ENCODE peak calls at places on chromosomes 4 and X, in eight cellular contexts. M, C, I, J, L, R, E and N are unnamed samples.

GRCh38 chrX:63350979-63351616 is at the start of gene SPIN4:
- DNase-seq in R (peak; percentile 67), L (peak; percentile 64), J (peak; percentile 89), E (peak; percentile 71), I (peak; percentile 33), M (peak; percentile 33), C (peak; percentile 85), N (peak; percentile 73)

GRCh38 chr4:10119773-10120172 is 3.2 kb upstream of the WDR1 start:
- DNase-seq in J (no peak), E (no peak), L (no peak), M (no peak), C (no peak), R (no peak), I (no peak), N (no peak)

GRCh38 chr4:81214518-81215218 is 354 bp downstream of the PRKG2 start:
- DNase-seq in E (peak; percentile 9), L (no peak), R (no peak), I (no peak), J (no peak), M (no peak), C (no peak), N (no peak)

GRCh38 chr4:138392751-138393308 is 150.7 kb upstream of the SLC7A11 start:
- DNase-seq in L (peak; percentile 52), E (no peak), R (no peak), M (no peak), I (no peak), J (no peak), C (no peak), N (no peak)

GRCh38 chr4:73772353-73772752 is 32.0 kb downstream of the CXCL8 start:
- DNase-seq in J (no peak), C (no peak), L (no peak), E (no peak), R (no peak), M (no peak), I (no peak), N (no peak)

GRCh38 chrX:37684426-37684825 is 1.2 kb upstream of the XK start:
- DNase-seq in E (no peak), C (no peak), L (no peak), J (no peak), M (no peak), R (no peak), I (no peak), N (peak; percentile 70)

GRCh38 chr4:111761531-111761930 is 383.7 kb upstream of the FAM241A start:
- DNase-seq in I (no peak), L (no peak), R (no peak), C (no peak), E (no peak), M (no peak), J (no peak), N (peak; percentile 7)

GRCh38 chr4:95048296-95048695 is 290.5 kb downstream of the BMPR1B start:
- DNase-seq in J (no peak), L (no peak), R (no peak), C (no peak), E (no peak), M (no peak), I (no peak), N (no peak)

GRCh38 chr4:48024522-48024921 is 8.0 kb downstream of the NIPAL1 start:
- DNase-seq in C (no peak), R (no peak), M (no peak), E (no peak), I (no peak), L (no peak), J (no peak), N (no peak)

GRCh38 chrX:120456973-120457372 is 12.1 kb downstream of the LAMP2 start:
- DNase-seq in R (no peak), L (no peak), J (peak; percentile 75), C (no peak), I (no peak), M (no peak), E (no peak), N (no peak)

GRCh38 chr4:2689825-2690700 is 66.1 kb downstream of the TNIP2 start:
- DNase-seq in R (no peak), C (no peak), I (no peak), L (peak; percentile 76), J (no peak), E (peak; percentile 29), M (no peak), N (no peak)

GRCh38 chr4:112075129-112075753 is 70.0 kb upstream of the FAM241A start:
- DNase-seq in I (no peak), M (no peak), R (peak; percentile 22), E (peak; percentile 83), J (peak; percentile 81), C (no peak), L (no peak), N (peak; percentile 37)